ENCODE peak calls at places on chromosomes 7 and 10, in seven cellular contexts. I is SJSA1; V is T-helper 1 cell; J is activated CD4-positive, alpha-beta T cell treated with anti-CD3 and anti-CD28 coated beads, Interleukin-2, amount 50 U/mL, for 48 hours; E is BJ; H is stimulated activated CD4-positive, alpha-beta T cell treated with anti-CD3 and anti-CD28 coated beads, Interleukin-2, amount 100 ng/mL, for 48 hours; Y is DMS53. Q is an unnamed sample.

GRCh38 chr10:70729763-70730357 is 55.3 kb downstream of the TBATA start:
- DNase-seq in I (no peak), V (no peak), J (no peak), E (no peak), H (no peak), Y (peak; percentile 50), Q (no peak)

GRCh38 chr10:110163192-110163773 is 44.1 kb upstream of the MXI1 start:
- DNase-seq in I (no peak), V (no peak), J (no peak), E (no peak), H (no peak), Y (no peak), Q (no peak)

GRCh38 chr10:4242561-4243035 is 457.6 kb upstream of the KLF6 start:
- DNase-seq in I (peak; percentile 79), V (no peak), J (no peak), E (peak; percentile 72), H (no peak), Y (no peak), Q (no peak)

GRCh38 chr7:106867641-106868351 is 2.7 kb downstream of the PIK3CG start:
- DNase-seq in I (no peak), V (no peak), J (no peak), E (no peak), H (no peak), Y (no peak), Q (no peak)

GRCh38 chr7:55953707-55954475 is 2.2 kb downstream of the MRPS17 start:
- DNase-seq in I (no peak), V (no peak), J (no peak), E (no peak), H (no peak), Y (no peak), Q (no peak)

GRCh38 chr10:92573798-92574544 is at the start of gene IDE:
- DNase-seq in I (peak; percentile 94), V (peak; percentile 73), J (peak; percentile 82), E (no peak), H (peak; percentile 76), Y (peak; percentile 95), Q (peak; percentile 89)

GRCh38 chr10:61822781-61823230 is 78.7 kb upstream of the ARID5B start:
- DNase-seq in I (no peak), V (no peak), J (no peak), E (peak; percentile 50), H (no peak), Y (no peak), Q (no peak)

GRCh38 chr7:7565746-7566650 is 686 bp upstream of the MIOS start:
- DNase-seq in I (no peak), V (no peak), J (no peak), E (no peak), H (no peak), Y (peak; percentile 88), Q (no peak)

GRCh38 chr10:123570051-123570897 is 95.9 kb upstream of the GPR26 start:
- DNase-seq in I (no peak), V (no peak), J (no peak), E (no peak), H (no peak), Y (no peak), Q (no peak)

GRCh38 chr10:11381023-11381422 is 230.4 kb downstream of the USP6NL start:
- DNase-seq in I (no peak), V (no peak), J (peak; percentile 9), E (no peak), H (no peak), Y (no peak), Q (no peak)

GRCh38 chr10:100825946-100826660 is 80.7 kb downstream of the PAX2 start:
- DNase-seq in I (no peak), V (no peak), J (no peak), E (no peak), H (no peak), Y (peak; percentile 12), Q (no peak)

GRCh38 chr7:83162402-83163256 is at the start of gene PCLO:
- DNase-seq in I (peak; percentile 29), V (peak; percentile 19), J (peak; percentile 44), E (no peak), H (peak; percentile 36), Y (peak; percentile 99), Q (peak; percentile 60)

GRCh38 chr7:45889367-45890067 is 1.2 kb downstream of the IGFBP1 start:
- DNase-seq in I (no peak), V (no peak), J (no peak), E (no peak), H (no peak), Y (no peak), Q (no peak)

GRCh38 chr7:1059200-1060091 is 15.1 kb downstream of the GPR146 start:
- DNase-seq in I (no peak), V (no peak), J (no peak), E (no peak), H (no peak), Y (peak; percentile 29), Q (peak; percentile 57)

GRCh38 chr10:11578802-11579255 is 32.6 kb downstream of the USP6NL start:
- DNase-seq in I (no peak), V (no peak), J (peak; percentile 54), E (no peak), H (peak; percentile 40), Y (no peak), Q (no peak)